ENCODE peak calls at places on chromosomes 2 and 18, in six cellular contexts. One of them, this sample, is unnamed.
A peak's percentile ranks its signal among the peaks of the same experiment; 100 is the strongest.

GRCh38 chr2:112811276-112811831 is 25.2 kb downstream of the IL1B start:
- DNase-seq in GM06990: no peak
- DNase-seq in MM.1S: no peak
- DNase-seq in CD8-positive, alpha-beta T cell: no peak
- DNase-seq in Panc1: no peak
- DNase-seq in choroid plexus epithelial cell: no peak
- DNase-seq in this sample: no peak

GRCh38 chr18:62718268-62718800 is 3.0 kb downstream of the PHLPP1 start:
- DNase-seq in GM06990: no peak
- DNase-seq in MM.1S: no peak
- DNase-seq in CD8-positive, alpha-beta T cell: no peak
- DNase-seq in Panc1: no peak
- DNase-seq in choroid plexus epithelial cell: no peak
- DNase-seq in this sample: no peak

GRCh38 chr18:45521777-45522176 is 93.5 kb upstream of the SLC14A2 start:
- DNase-seq in GM06990: no peak
- DNase-seq in MM.1S: no peak
- DNase-seq in CD8-positive, alpha-beta T cell: no peak
- DNase-seq in Panc1: no peak
- DNase-seq in choroid plexus epithelial cell: peak; percentile 44
- DNase-seq in this sample: no peak

GRCh38 chr2:6309415-6310185 is 556.1 kb downstream of the CMPK2 start:
- DNase-seq in GM06990: peak; percentile 59
- DNase-seq in MM.1S: no peak
- DNase-seq in CD8-positive, alpha-beta T cell: no peak
- DNase-seq in Panc1: no peak
- DNase-seq in choroid plexus epithelial cell: no peak
- DNase-seq in this sample: peak; percentile 27

GRCh38 chr2:8576525-8577157 is 105.2 kb upstream of the ID2 start:
- DNase-seq in GM06990: peak; percentile 50
- DNase-seq in MM.1S: no peak
- DNase-seq in CD8-positive, alpha-beta T cell: no peak
- DNase-seq in Panc1: no peak
- DNase-seq in choroid plexus epithelial cell: no peak
- DNase-seq in this sample: peak; percentile 47

GRCh38 chr18:66393463-66393862 is 210.4 kb downstream of the CDH19 start:
- DNase-seq in GM06990: no peak
- DNase-seq in MM.1S: no peak
- DNase-seq in CD8-positive, alpha-beta T cell: no peak
- DNase-seq in Panc1: no peak
- DNase-seq in choroid plexus epithelial cell: no peak
- DNase-seq in this sample: no peak

GRCh38 chr2:73859721-73860586 is 31.2 kb downstream of the STAMBP start:
- DNase-seq in GM06990: no peak
- DNase-seq in MM.1S: no peak
- DNase-seq in CD8-positive, alpha-beta T cell: no peak
- DNase-seq in Panc1: peak; percentile 46
- DNase-seq in choroid plexus epithelial cell: peak; percentile 90
- DNase-seq in this sample: no peak

GRCh38 chr2:121596221-121597080 is 52.8 kb downstream of the CLASP1 start:
- DNase-seq in GM06990: peak; percentile 56
- DNase-seq in MM.1S: no peak
- DNase-seq in CD8-positive, alpha-beta T cell: no peak
- DNase-seq in Panc1: peak; percentile 64
- DNase-seq in choroid plexus epithelial cell: peak; percentile 75
- DNase-seq in this sample: peak; percentile 43

GRCh38 chr2:235098736-235099494 is 147.1 kb downstream of the SH3BP4 start:
- DNase-seq in GM06990: no peak
- DNase-seq in MM.1S: no peak
- DNase-seq in CD8-positive, alpha-beta T cell: no peak
- DNase-seq in Panc1: no peak
- DNase-seq in choroid plexus epithelial cell: peak; percentile 56
- DNase-seq in this sample: no peak

GRCh38 chr18:62425465-62426190 is 97.2 kb upstream of the ZCCHC2 start:
- DNase-seq in GM06990: no peak
- DNase-seq in MM.1S: peak; percentile 75
- DNase-seq in CD8-positive, alpha-beta T cell: peak; percentile 48
- DNase-seq in Panc1: peak; percentile 94
- DNase-seq in choroid plexus epithelial cell: peak; percentile 98
- DNase-seq in this sample: peak; percentile 62

GRCh38 chr2:234699456-234699855 is 202.6 kb upstream of the ARL4C start:
- DNase-seq in GM06990: no peak
- DNase-seq in MM.1S: no peak
- DNase-seq in CD8-positive, alpha-beta T cell: no peak
- DNase-seq in Panc1: no peak
- DNase-seq in choroid plexus epithelial cell: no peak
- DNase-seq in this sample: no peak

GRCh38 chr2:33083671-33084387 is 137.1 kb downstream of the LTBP1 start:
- DNase-seq in GM06990: no peak
- DNase-seq in MM.1S: no peak
- DNase-seq in CD8-positive, alpha-beta T cell: no peak
- DNase-seq in Panc1: no peak
- DNase-seq in choroid plexus epithelial cell: no peak
- DNase-seq in this sample: no peak

GRCh38 chr2:186484062-186484735 is 1.9 kb upstream of the ZC3H15 start:
- DNase-seq in GM06990: peak; percentile 13
- DNase-seq in MM.1S: no peak
- DNase-seq in CD8-positive, alpha-beta T cell: no peak
- DNase-seq in Panc1: no peak
- DNase-seq in choroid plexus epithelial cell: no peak
- DNase-seq in this sample: no peak

GRCh38 chr2:177332041-177332991 is 60.3 kb upstream of the AGPS start:
- DNase-seq in GM06990: peak; percentile 23
- DNase-seq in MM.1S: peak; percentile 50
- DNase-seq in CD8-positive, alpha-beta T cell: peak; percentile 32
- DNase-seq in Panc1: peak; percentile 46
- DNase-seq in choroid plexus epithelial cell: peak; percentile 89
- DNase-seq in this sample: peak; percentile 33

GRCh38 chr2:154161286-154161685 is 289.6 kb downstream of the GALNT13 start:
- DNase-seq in GM06990: no peak
- DNase-seq in MM.1S: no peak
- DNase-seq in CD8-positive, alpha-beta T cell: no peak
- DNase-seq in Panc1: no peak
- DNase-seq in choroid plexus epithelial cell: no peak
- DNase-seq in this sample: no peak

GRCh38 chr2:72144746-72145657 is 2.7 kb downstream of the CYP26B1 start:
- DNase-seq in GM06990: no peak
- DNase-seq in MM.1S: peak; percentile 25
- DNase-seq in CD8-positive, alpha-beta T cell: no peak
- DNase-seq in Panc1: no peak
- DNase-seq in choroid plexus epithelial cell: no peak
- DNase-seq in this sample: no peak
- H3K4me3 ChIP-seq in GM06990: no peak overlapping the region
- H3K4me3 ChIP-seq in MM.1S: peak overlapping the region; percentile 49
- H3K4me3 ChIP-seq in CD8-positive, alpha-beta T cell: peak overlapping the region; percentile 43
- H3K4me3 ChIP-seq in Panc1: peak overlapping the region; percentile 52
- H3K4me3 ChIP-seq in choroid plexus epithelial cell: peak overlapping the region; percentile 49
- H3K4me3 ChIP-seq in this sample: no peak overlapping the region

GRCh38 chr2:88483200-88483599 is 30.7 kb upstream of the FOXI3 start:
- DNase-seq in GM06990: no peak
- DNase-seq in MM.1S: no peak
- DNase-seq in CD8-positive, alpha-beta T cell: no peak
- DNase-seq in Panc1: no peak
- DNase-seq in choroid plexus epithelial cell: no peak
- DNase-seq in this sample: no peak

GRCh38 chr2:88492002-88492401 is 39.5 kb upstream of the FOXI3 start:
- DNase-seq in GM06990: no peak
- DNase-seq in MM.1S: no peak
- DNase-seq in CD8-positive, alpha-beta T cell: no peak
- DNase-seq in Panc1: no peak
- DNase-seq in choroid plexus epithelial cell: no peak
- DNase-seq in this sample: no peak

GRCh38 chr2:88493481-88493880 is 41.0 kb upstream of the FOXI3 start:
- DNase-seq in GM06990: no peak
- DNase-seq in MM.1S: no peak
- DNase-seq in CD8-positive, alpha-beta T cell: no peak
- DNase-seq in Panc1: no peak
- DNase-seq in choroid plexus epithelial cell: no peak
- DNase-seq in this sample: no peak

DNA sequence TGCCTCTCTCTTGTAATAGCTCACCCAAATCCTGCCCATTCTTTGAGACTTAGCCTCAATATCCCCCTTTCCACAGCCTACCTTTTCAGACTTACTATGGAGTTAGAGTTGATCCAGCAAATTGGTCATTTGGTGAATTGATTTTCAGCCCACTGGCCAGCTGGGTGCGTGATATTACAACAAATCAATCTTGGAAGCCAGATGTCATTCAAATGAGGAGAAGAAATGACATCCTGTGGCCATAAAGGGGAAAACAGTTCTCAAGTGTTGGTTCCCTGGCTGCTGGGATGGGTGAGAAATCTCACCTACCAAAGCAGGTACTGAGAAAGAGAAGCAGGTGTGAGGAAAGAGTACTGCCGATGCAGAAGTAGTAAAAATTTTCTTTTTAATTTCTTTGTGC is 36.7 kb upstream of the FOXI3 start:
- DNase-seq in GM06990: no peak
- DNase-seq in MM.1S: no peak
- DNase-seq in CD8-positive, alpha-beta T cell: no peak
- DNase-seq in Panc1: no peak
- DNase-seq in choroid plexus epithelial cell: no peak
- DNase-seq in this sample: no peak
- TF ChIP-seq CTCF in GM06990: no peak
- TF ChIP-seq CTCF in MM.1S: no peak
- TF ChIP-seq CTCF in CD8-positive, alpha-beta T cell: no peak
- TF ChIP-seq CTCF in Panc1: no peak
- TF ChIP-seq CTCF in choroid plexus epithelial cell: no peak
- TF ChIP-seq CTCF in this sample: no peak

DNA sequence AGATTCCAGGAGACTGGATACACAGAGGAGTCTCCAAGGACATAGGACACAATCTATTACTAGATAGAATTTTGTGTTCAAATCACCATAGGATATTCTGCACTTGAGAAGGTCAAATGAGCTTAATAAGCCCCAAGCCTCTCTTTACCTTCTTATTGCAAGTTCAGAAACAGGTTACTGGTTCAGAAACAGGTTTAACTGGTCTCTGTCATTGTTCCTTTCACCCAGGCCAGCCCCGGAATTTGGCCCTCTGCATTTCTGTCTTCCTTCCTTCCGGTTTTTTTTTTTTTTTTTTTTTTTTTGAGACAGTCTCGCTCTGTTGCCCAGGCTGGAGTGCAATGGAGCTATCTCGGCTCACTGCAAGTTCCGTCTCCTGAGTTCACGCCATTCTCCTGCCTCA is 700.2 kb downstream of the EPHA4 start:
- DNase-seq in GM06990: no peak
- DNase-seq in MM.1S: no peak
- DNase-seq in CD8-positive, alpha-beta T cell: no peak
- DNase-seq in Panc1: no peak
- DNase-seq in choroid plexus epithelial cell: no peak
- DNase-seq in this sample: no peak
- H3K4me3 ChIP-seq in GM06990: no peak overlapping the region
- H3K4me3 ChIP-seq in MM.1S: no peak overlapping the region
- H3K4me3 ChIP-seq in CD8-positive, alpha-beta T cell: no peak overlapping the region
- H3K4me3 ChIP-seq in Panc1: no peak overlapping the region
- H3K4me3 ChIP-seq in choroid plexus epithelial cell: no peak overlapping the region
- H3K4me3 ChIP-seq in this sample: no peak overlapping the region

GRCh38 chr2:20633794-20634259 is 17.1 kb downstream of the HS1BP3 start:
- DNase-seq in GM06990: peak; percentile 54
- DNase-seq in MM.1S: peak; percentile 71
- DNase-seq in CD8-positive, alpha-beta T cell: no peak
- DNase-seq in Panc1: no peak
- DNase-seq in choroid plexus epithelial cell: no peak
- DNase-seq in this sample: no peak
- TF ChIP-seq CTCF in GM06990: peak; percentile 12
- TF ChIP-seq CTCF in MM.1S: no peak
- TF ChIP-seq CTCF in CD8-positive, alpha-beta T cell: no peak
- TF ChIP-seq CTCF in Panc1: no peak
- TF ChIP-seq CTCF in choroid plexus epithelial cell: no peak
- TF ChIP-seq CTCF in this sample: no peak

GRCh38 chr18:76697441-76697901 is 124.9 kb upstream of the ZNF236 start:
- DNase-seq in GM06990: no peak
- DNase-seq in MM.1S: no peak
- DNase-seq in CD8-positive, alpha-beta T cell: no peak
- DNase-seq in Panc1: no peak
- DNase-seq in choroid plexus epithelial cell: peak; percentile 58
- DNase-seq in this sample: no peak
- H3K4me3 ChIP-seq in GM06990: no peak overlapping the region
- H3K4me3 ChIP-seq in MM.1S: no peak overlapping the region
- H3K4me3 ChIP-seq in CD8-positive, alpha-beta T cell: no peak overlapping the region
- H3K4me3 ChIP-seq in Panc1: peak overlapping the region; percentile 5
- H3K4me3 ChIP-seq in choroid plexus epithelial cell: peak overlapping the region; percentile 48
- H3K4me3 ChIP-seq in this sample: no peak overlapping the region

DNA sequence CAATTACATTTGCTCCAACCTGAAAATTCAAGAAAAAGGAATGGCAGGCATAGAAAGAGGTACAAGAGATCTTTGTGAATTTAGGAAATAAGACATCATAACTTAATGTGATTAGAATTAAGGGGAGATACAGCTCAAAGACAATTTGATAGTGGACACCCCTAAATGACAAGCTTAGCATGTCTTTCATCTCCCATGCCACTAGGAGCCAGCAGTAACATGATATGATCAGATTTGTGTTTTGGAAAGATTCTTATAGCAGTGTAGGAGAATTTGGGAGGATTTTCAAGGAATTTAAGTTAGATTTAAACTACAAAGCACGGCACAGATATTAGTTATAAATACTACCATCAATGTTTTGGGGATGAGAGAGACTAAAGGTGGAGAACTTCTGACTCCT is 340.8 kb downstream of the RDH14 start:
- DNase-seq in GM06990: no peak
- DNase-seq in MM.1S: no peak
- DNase-seq in CD8-positive, alpha-beta T cell: no peak
- DNase-seq in Panc1: no peak
- DNase-seq in choroid plexus epithelial cell: peak; percentile 48
- DNase-seq in this sample: no peak
- TF ChIP-seq CTCF in GM06990: no peak
- TF ChIP-seq CTCF in MM.1S: no peak
- TF ChIP-seq CTCF in CD8-positive, alpha-beta T cell: no peak
- TF ChIP-seq CTCF in Panc1: no peak
- TF ChIP-seq CTCF in choroid plexus epithelial cell: peak; percentile 65
- TF ChIP-seq CTCF in this sample: no peak

DNA sequence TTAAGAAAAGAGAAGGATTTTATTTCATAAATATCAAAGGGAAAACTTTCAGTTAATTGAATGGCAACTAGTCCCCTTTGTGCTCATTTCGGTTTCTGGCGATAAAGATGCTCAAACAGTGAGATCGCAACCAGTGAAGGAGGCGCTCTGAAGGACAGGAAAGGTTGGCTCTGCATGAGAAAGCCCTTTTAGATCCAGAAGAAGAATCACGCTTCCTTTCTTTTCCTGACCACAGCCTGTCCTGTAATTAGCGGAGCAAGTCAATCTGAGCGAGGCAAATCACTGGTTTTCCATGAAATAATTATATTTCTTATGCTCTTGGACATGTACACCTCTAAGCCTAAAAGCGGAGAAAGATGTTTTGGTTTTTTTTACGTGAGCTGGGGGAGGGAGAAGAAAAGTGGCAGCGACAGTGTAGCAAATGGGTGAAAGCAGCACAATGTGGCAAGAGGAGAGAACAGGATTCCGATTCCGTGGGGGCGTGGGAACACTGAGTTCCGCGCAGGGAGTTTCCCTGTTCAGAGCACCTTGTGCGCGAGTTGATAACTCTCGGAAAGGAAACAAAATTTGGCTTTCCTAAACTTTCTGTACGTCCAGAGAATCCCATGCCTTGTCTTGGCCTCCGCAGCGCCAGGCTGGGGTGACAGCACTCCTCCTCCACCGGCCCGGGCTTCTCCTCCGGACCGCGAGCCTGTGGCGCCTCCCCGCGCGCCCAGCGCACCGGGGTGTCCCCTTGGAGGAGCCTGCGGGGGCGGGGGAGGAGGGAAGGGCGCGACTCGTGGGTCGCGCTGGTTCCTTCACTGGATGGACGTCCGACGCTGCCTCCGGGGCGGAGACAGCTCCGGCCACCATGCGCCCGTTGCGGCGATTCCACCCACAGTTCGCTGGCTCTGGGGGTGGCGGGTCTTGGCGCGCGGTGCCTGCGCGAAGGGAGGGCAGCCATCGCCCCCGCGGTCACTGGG is 620 bp upstream of the SLC9A2 start:
- DNase-seq in GM06990: peak; percentile 40
- DNase-seq in MM.1S: no peak
- DNase-seq in CD8-positive, alpha-beta T cell: no peak
- DNase-seq in Panc1: no peak
- DNase-seq in choroid plexus epithelial cell: peak; percentile 18
- DNase-seq in this sample: no peak
- H3K4me3 ChIP-seq in GM06990: peak overlapping the region; percentile 40
- H3K4me3 ChIP-seq in MM.1S: peak overlapping the region; percentile 49
- H3K4me3 ChIP-seq in CD8-positive, alpha-beta T cell: no peak overlapping the region
- H3K4me3 ChIP-seq in Panc1: peak overlapping the region; percentile 51
- H3K4me3 ChIP-seq in choroid plexus epithelial cell: peak overlapping the region; percentile 47
- H3K4me3 ChIP-seq in this sample: peak overlapping the region; percentile 48

This sample was measured in GM12864.